ENCODE peak calls at places on chromosomes 3 and 15, in nine cellular contexts. N is stimulated activated CD4-positive, alpha-beta T cell treated with anti-CD3 and anti-CD28 coated beads, Interleukin-1b, Interleukin-23, amount 100 ng/mL, for 4 hours; H is HT1080; O is thoracic aorta; M is substantia nigra; Y is NCI-H2081; G is EL; X is WTC11; V is heart right ventricle. I is an unnamed sample.

GRCh38 chr3:68986496-68987208 is 26.8 kb downstream of the EOGT start:
- DNase-seq in Y (no peak), N (no peak), M (no peak), G (no peak), V (no peak), X (no peak), O (no peak), H (no peak), I (peak)

GRCh38 chr3:73490453-73491311 is 134.1 kb downstream of the PDZRN3 start:
- DNase-seq in H (no peak), O (no peak), Y (no peak), M (no peak), G (peak), N (no peak), X (peak), V (peak), I (peak)

GRCh38 chr3:152395764-152396163 is 127.0 kb downstream of the MBNL1 start:
- DNase-seq in O (no peak), G (no peak), M (no peak), N (no peak), Y (no peak), V (no peak), X (peak), H (no peak), I (peak)

GRCh38 chr15:45333550-45333949 is 44.8 kb downstream of the GATM start:
- DNase-seq in O (no peak), M (peak), V (peak), N (no peak), G (peak), Y (no peak), H (peak), X (no peak), I (no peak)

GRCh38 chr3:151460240-151460639 is 621 bp downstream of the IGSF10 start:
- DNase-seq in G (no peak), O (no peak), M (no peak), Y (no peak), H (no peak), V (no peak), N (no peak), X (no peak), I (no peak)

GRCh38 chr3:191301982-191302381 is 27.2 kb upstream of the CCDC50 start:
- DNase-seq in N (no peak), O (no peak), V (no peak), Y (no peak), H (no peak), M (no peak), G (no peak), X (peak), I (no peak)

GRCh38 chr3:49591615-49592014 is 37.3 kb downstream of the BSN start:
- DNase-seq in G (no peak), X (no peak), O (no peak), H (no peak), M (no peak), N (no peak), V (no peak), Y (peak), I (no peak)

GRCh38 chr3:136149569-136150136 is 46.5 kb downstream of the MSL2 start:
- DNase-seq in N (no peak), X (no peak), G (peak), H (peak), Y (no peak), O (no peak), M (no peak), V (no peak), I (no peak)

GRCh38 chr3:43180027-43180426 is 74.1 kb upstream of the POMGNT2 start:
- DNase-seq in N (no peak), Y (no peak), V (no peak), O (no peak), M (no peak), G (peak), H (peak), X (no peak), I (peak)

GRCh38 chr15:88917764-88918163 is 4.6 kb upstream of the MFGE8 start:
- DNase-seq in M (no peak), O (no peak), G (no peak), Y (no peak), X (no peak), H (no peak), N (no peak), V (no peak), I (no peak)

GRCh38 chr3:161273589-161274218 is 52.6 kb downstream of the NMD3 start:
- DNase-seq in V (no peak), N (no peak), H (peak), X (no peak), O (no peak), Y (peak), G (peak), M (no peak), I (no peak)

GRCh38 chr3:68985391-68985790 is 28.1 kb downstream of the EOGT start:
- DNase-seq in Y (no peak), M (no peak), N (no peak), G (peak), O (no peak), X (no peak), H (no peak), V (no peak), I (no peak)

GRCh38 chr15:33968224-33968623 is at the start of gene CHRM5:
- DNase-seq in O (no peak), Y (peak), G (no peak), X (no peak), M (no peak), V (no peak), N (no peak), H (no peak), I (no peak)

GRCh38 chr3:81554805-81555204 is 206.6 kb downstream of the GBE1 start:
- DNase-seq in M (no peak), V (no peak), H (no peak), O (no peak), Y (no peak), G (peak), N (no peak), X (no peak), I (no peak)

GRCh38 chr3:193771011-193771697 is 178.1 kb downstream of the OPA1 start:
- DNase-seq in Y (no peak), H (no peak), V (no peak), N (no peak), X (no peak), G (no peak), O (no peak), M (no peak), I (peak)

GRCh38 chr15:101675796-101676582 is 23.8 kb upstream of the TM2D3 start:
- DNase-seq in V (no peak), M (no peak), H (peak), X (no peak), O (no peak), N (no peak), Y (no peak), G (peak), I (peak)

GRCh38 chr15:61038387-61038786 is 190.7 kb downstream of the RORA start:
- DNase-seq in O (no peak), H (no peak), N (no peak), V (no peak), X (no peak), Y (peak), G (no peak), M (no peak), I (no peak)

GRCh38 chr15:101811902-101812301 is at the start of gene OR4F15:
- DNase-seq in G (no peak), H (no peak), M (no peak), Y (no peak), X (no peak), N (no peak), O (no peak), V (no peak), I (no peak)

GRCh38 chr3:154275965-154276364 is 48.3 kb downstream of the DHX36 start:
- DNase-seq in N (no peak), Y (peak), X (no peak), G (no peak), V (no peak), O (no peak), M (no peak), H (no peak), I (no peak)

GRCh38 chr15:88725305-88726220 is 77.7 kb upstream of the ACAN start:
- DNase-seq in V (no peak), M (no peak), N (no peak), G (no peak), H (no peak), O (no peak), Y (no peak), X (no peak), I (no peak)

GRCh38 chr3:105444725-105445124 is 78.0 kb downstream of the ALCAM start:
- DNase-seq in H (peak), V (no peak), N (no peak), Y (no peak), X (no peak), G (peak), M (no peak), O (no peak), I (no peak)

GRCh38 chr3:11689749-11690148 is 46.0 kb upstream of the VGLL4 start:
- DNase-seq in Y (no peak), V (no peak), G (no peak), N (no peak), M (no peak), O (no peak), X (no peak), H (no peak), I (no peak)

GRCh38 chr3:4740397-4741105 is 238.7 kb upstream of the BHLHE40 start:
- DNase-seq in V (no peak), O (no peak), X (no peak), G (no peak), M (no peak), N (no peak), Y (no peak), H (no peak), I (no peak)

GRCh38 chr3:132071043-132071442 is 36.2 kb upstream of the CPNE4 start:
- DNase-seq in G (no peak), M (no peak), O (no peak), Y (no peak), N (no peak), X (no peak), V (peak), H (no peak), I (no peak)

GRCh38 chr3:140466535-140466934 is 211.3 kb upstream of the TRIM42 start:
- DNase-seq in N (no peak), O (no peak), M (no peak), X (no peak), V (no peak), Y (no peak), G (no peak), H (no peak), I (no peak)

GRCh38 chr3:77053769-77054168 is 13.9 kb downstream of the ROBO2 start:
- DNase-seq in X (no peak), V (no peak), Y (no peak), H (no peak), M (no peak), O (no peak), N (no peak), G (no peak), I (no peak)

GRCh38 chr15:89002281-89002761 is 85.9 kb upstream of the ABHD2 start:
- DNase-seq in Y (no peak), N (no peak), X (no peak), M (no peak), G (peak), H (peak), V (peak), O (no peak), I (no peak)

GRCh38 chr3:57151021-57151449 is 14.1 kb downstream of the IL17RD start:
- DNase-seq in V (no peak), M (no peak), H (peak), X (no peak), N (no peak), Y (no peak), G (peak), O (no peak), I (no peak)

GRCh38 chr3:52052831-52053306 is 3.5 kb downstream of the DUSP7 start:
- DNase-seq in M (peak), V (peak), O (peak), Y (peak), G (peak), N (no peak), X (peak), H (peak), I (peak)

GRCh38 chr3:192847918-192848317 is 69.7 kb downstream of the MB21D2 start:
- DNase-seq in V (no peak), G (peak), H (no peak), Y (peak), O (no peak), N (no peak), X (no peak), M (no peak), I (no peak)

I was measured in endodermal cell.